ENCODE peak calls at places on chromosomes 11 and 22, in seven cellular contexts. F is ovary, Z is testis, N is sigmoid colon, E is body of pancreas, P is breast epithelium, W is transverse colon. T is an unnamed sample.

GRCh38 chr11:88250566-88251080 is 75.4 kb upstream of the RAB38 start:
- DNase-seq in W (no peak), N (no peak), E (no peak), Z (no peak), F (no peak), P (no peak), T (no peak)

GRCh38 chr11:57403176-57404147 is 13.0 kb upstream of the PRG2 start:
- DNase-seq in W (no peak), F (no peak), P (no peak), Z (no peak), N (no peak), E (no peak), T (no peak)

GRCh38 chr22:24827305-24827704 is 21.3 kb downstream of the SGSM1 start:
- DNase-seq in F (no peak), E (peak; percentile 88), P (no peak), W (peak; percentile 79), Z (no peak), N (no peak), T (no peak)

GRCh38 chr11:102361100-102362021 is 14.3 kb downstream of the BIRC2 start:
- DNase-seq in F (no peak), E (no peak), N (no peak), W (no peak), Z (no peak), P (no peak), T (no peak)

GRCh38 chr11:12744831-12745502 is 70.7 kb downstream of the TEAD1 start:
- DNase-seq in E (no peak), W (no peak), F (no peak), P (no peak), Z (no peak), N (no peak), T (no peak)

GRCh38 chr22:32896951-32897350 is 95.4 kb downstream of the TIMP3 start:
- DNase-seq in Z (no peak), P (no peak), N (no peak), E (no peak), W (no peak), F (no peak), T (no peak)

GRCh38 chr11:32173435-32173834 is 82.6 kb downstream of the RCN1 start:
- DNase-seq in N (no peak), W (peak; percentile 61), P (peak; percentile 22), E (peak; percentile 51), F (peak; percentile 42), Z (peak; percentile 75), T (no peak)

GRCh38 chr11:72102162-72102561 is 935 bp downstream of the LAMTOR1 start:
- DNase-seq in E (no peak), N (no peak), P (no peak), F (no peak), Z (no peak), W (no peak), T (no peak)

GRCh38 chr22:36936362-36937116 is 23.1 kb downstream of the CSF2RB start:
- DNase-seq in W (no peak), Z (no peak), F (no peak), E (no peak), N (no peak), P (no peak), T (peak; percentile 74)

GRCh38 chr11:112345708-112346107 is 85.0 kb upstream of the PLET1 start:
- DNase-seq in F (no peak), Z (no peak), E (no peak), N (no peak), W (no peak), P (no peak), T (no peak)

GRCh38 chr11:112655386-112655785 is 305.8 kb upstream of the NCAM1 start:
- DNase-seq in N (peak; percentile 84), E (peak; percentile 61), F (peak; percentile 84), P (peak; percentile 35), Z (peak; percentile 83), W (peak; percentile 32), T (no peak)

GRCh38 chr11:8732276-8732675 is 49.7 kb downstream of the RPL27A start:
- DNase-seq in F (no peak), W (no peak), Z (no peak), N (no peak), E (no peak), P (no peak), T (no peak)

GRCh38 chr22:47090591-47091240 is 328.3 kb downstream of the TBC1D22A start:
- DNase-seq in E (no peak), F (peak; percentile 39), Z (peak; percentile 47), N (no peak), P (peak; percentile 22), W (no peak), T (peak; percentile 77)

GRCh38 chr11:17724020-17724908 is 4.9 kb downstream of the MYOD1 start:
- DNase-seq in F (no peak), E (no peak), N (no peak), Z (no peak), P (no peak), W (no peak), T (no peak)

DNA sequence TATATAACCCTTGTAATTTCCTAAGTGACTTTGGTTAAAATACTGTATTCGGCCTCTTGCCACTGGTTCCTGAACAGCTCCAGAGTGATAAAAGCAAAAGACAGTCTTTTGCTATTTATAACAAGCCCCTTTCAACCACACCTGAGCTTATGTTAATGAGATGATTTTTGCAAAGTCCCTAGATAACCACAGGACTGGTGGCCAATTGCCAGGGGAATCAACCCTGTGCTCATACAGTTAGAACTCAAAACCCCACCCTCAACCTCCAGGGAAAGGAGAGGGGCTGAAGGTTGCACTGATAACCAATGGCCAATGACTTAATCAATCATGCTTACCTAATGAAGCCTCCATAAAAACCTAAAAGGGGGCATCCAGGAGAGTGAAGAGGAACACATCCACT is 77.9 kb downstream of the SIK3 start:
- DNase-seq in N (no peak), F (no peak), E (no peak), W (peak; percentile 30), Z (no peak), P (no peak), T (no peak)
- TF ChIP-seq POLR2A in N (no peak), F (no peak), E (no peak), W (no peak), Z (no peak), P (no peak), T (no peak)

GRCh38 chr22:48600681-48601080 is 1227.0 kb downstream of the BRD1 start:
- DNase-seq in E (no peak), W (no peak), P (no peak), F (no peak), Z (no peak), N (no peak), T (no peak)

GRCh38 chr22:48603621-48604320 is 1223.9 kb downstream of the BRD1 start:
- DNase-seq in E (no peak), P (no peak), N (no peak), W (no peak), Z (no peak), F (no peak), T (no peak)

GRCh38 chr22:48602805-48603518 is 1224.7 kb downstream of the BRD1 start:
- DNase-seq in N (no peak), F (no peak), P (no peak), E (no peak), W (no peak), Z (no peak), T (no peak)

GRCh38 chr22:48599346-48599745 is 1228.3 kb downstream of the BRD1 start:
- DNase-seq in P (no peak), E (no peak), W (no peak), F (no peak), N (no peak), Z (no peak), T (no peak)

GRCh38 chr22:48600171-48600570 is 1227.5 kb downstream of the BRD1 start:
- DNase-seq in E (no peak), W (no peak), F (no peak), Z (no peak), P (no peak), N (no peak), T (no peak)
- H3K9me3 ChIP-seq in E (no peaks in the 10 kb centered on the region), W (no peaks in the 10 kb centered on the region), F (no peaks in the 10 kb centered on the region), Z (no peaks in the 10 kb centered on the region), P (no peaks in the 10 kb centered on the region), N (no peaks in the 10 kb centered on the region), T (no peaks in the 10 kb centered on the region)

GRCh38 chr11:68010058-68011041 is at the start of gene ALDH3B1:
- DNase-seq in W (peak; percentile 92), E (peak; percentile 94), N (peak; percentile 96), F (peak; percentile 82), Z (peak; percentile 67), P (peak; percentile 85), T (peak; percentile 97)

GRCh38 chr11:68012044-68012842 is 2.1 kb downstream of the ALDH3B1 start:
- DNase-seq in E (no peak), F (no peak), W (no peak), N (no peak), P (no peak), Z (no peak), T (peak; percentile 63)

GRCh38 chr11:68012843-68013610 is 2.9 kb downstream of the ALDH3B1 start:
- DNase-seq in F (no peak), E (peak; percentile 76), N (no peak), P (peak; percentile 92), W (no peak), Z (no peak), T (no peak)

GRCh38 chr11:68009391-68010000 is 631 bp upstream of the ALDH3B1 start:
- DNase-seq in Z (no peak), E (peak; percentile 74), P (no peak), N (no peak), W (no peak), F (peak; percentile 33), T (no peak)

DNA sequence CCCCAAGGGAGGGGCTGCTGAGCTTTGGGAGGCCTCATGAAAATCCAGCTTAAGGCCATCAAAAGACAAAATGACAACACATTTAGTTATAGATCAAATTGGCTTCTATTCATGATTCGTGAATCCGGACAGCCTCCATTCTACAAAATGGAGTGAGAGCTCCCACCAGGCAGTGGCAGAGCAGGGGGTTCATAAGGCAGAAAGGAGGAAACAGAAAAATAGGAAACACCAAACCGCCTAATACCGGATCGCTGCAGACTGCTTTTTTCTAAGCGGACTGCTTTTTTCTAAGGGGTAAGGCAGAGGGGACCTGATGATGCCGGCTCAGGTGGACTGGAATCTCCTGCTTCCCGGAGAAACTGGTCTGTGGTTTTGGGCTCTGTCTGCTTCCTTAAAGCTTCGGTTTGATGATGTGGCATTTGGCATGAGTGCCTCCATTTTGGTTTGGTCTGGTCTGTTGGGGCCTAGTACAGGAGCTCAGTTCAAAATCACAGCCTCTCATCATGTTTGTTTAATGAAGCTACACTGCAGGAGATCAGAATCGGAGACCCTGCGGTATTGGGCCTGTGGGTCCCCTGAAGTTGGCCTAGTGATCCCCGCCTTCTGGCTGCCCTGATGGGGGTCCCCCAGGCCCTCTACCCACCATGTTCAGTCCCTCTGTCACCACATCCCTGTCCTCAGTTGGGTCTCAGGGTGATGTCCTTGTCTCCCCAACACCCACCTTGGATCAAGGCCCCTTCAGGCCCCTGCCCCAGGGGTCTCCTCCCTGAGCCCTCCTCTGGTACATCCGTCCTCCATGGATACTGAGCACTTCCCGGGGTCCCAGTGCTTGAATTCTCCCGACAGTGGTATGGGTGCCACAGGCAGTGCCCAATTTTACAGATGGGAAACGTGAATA is 1.2 kb downstream of the ALDH3B1 start:
- DNase-seq in Z (no peak), W (no peak), F (no peak), P (no peak), E (no peak), N (no peak), T (peak; percentile 73)
- TF ChIP-seq POLR2A in Z (no peak), W (no peak), F (no peak), P (no peak), E (no peak), N (no peak), T (no peak)

DNA sequence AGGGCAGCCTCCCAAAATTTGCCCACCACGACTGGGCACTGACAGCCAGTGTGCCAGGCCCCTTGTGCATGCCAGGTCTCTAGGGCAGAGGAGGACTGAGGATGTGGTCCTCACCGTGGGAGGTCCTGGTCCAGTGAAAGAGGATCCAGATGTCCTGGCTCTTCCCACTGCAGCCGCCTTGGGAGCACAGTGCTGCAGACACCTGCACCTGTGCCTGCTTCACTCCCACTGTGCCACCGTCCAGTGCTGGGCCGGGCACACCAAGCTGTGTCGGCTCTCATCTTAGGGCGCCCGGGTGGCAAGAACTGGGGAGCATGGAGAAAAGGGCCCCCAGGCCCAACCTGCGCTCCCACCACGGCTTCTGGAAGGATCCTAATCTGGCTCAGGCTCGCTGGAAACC is 1147.1 kb downstream of the BRD1 start:
- DNase-seq in P (no peak), Z (no peak), W (no peak), F (no peak), N (no peak), E (no peak), T (no peak)
- H3K9me3 ChIP-seq in P (no peaks in the 10 kb centered on the region), Z (no peaks in the 10 kb centered on the region), W (no peaks in the 10 kb centered on the region), F (no peaks in the 10 kb centered on the region), N (no peaks in the 10 kb centered on the region), E (no peaks in the 10 kb centered on the region), T (no peaks in the 10 kb centered on the region)

T was measured in suprapubic skin.